ENCODE peak calls at places on chromosomes 6 and 20, in five cellular contexts. H is neuronal stem cell, R is BJ, W is RWPE1, Q is mesenchymal stem cell. S is an unnamed sample.

GRCh38 chr6:96795481-96795880 is 41.8 kb downstream of the GPR63 start:
- DNase-seq in H (peak), R (no peak), W (no peak), Q (no peak), S (no peak)

GRCh38 chr20:11270566-11270965 is 596.8 kb upstream of the JAG1 start:
- DNase-seq in H (no peak), R (no peak), W (no peak), Q (no peak), S (no peak)

GRCh38 chr20:43187476-43188233 is 2.1 kb downstream of the PTPRT start:
- DNase-seq in H (peak), R (peak), W (peak), Q (peak), S (peak)

GRCh38 chr6:33374359-33374910 is 17.2 kb upstream of the KIFC1 start:
- DNase-seq in H (no peak), R (no peak), W (no peak), Q (no peak), S (no peak)

GRCh38 chr20:24780648-24781047 is 168.4 kb upstream of the CST7 start:
- DNase-seq in H (no peak), R (no peak), W (no peak), Q (no peak), S (no peak)

GRCh38 chr6:169520104-169520503 is 181.7 kb downstream of the WDR27 start:
- DNase-seq in H (no peak), R (no peak), W (no peak), Q (peak), S (no peak)

GRCh38 chr6:71254323-71254722 is 34.3 kb upstream of the OGFRL1 start:
- DNase-seq in H (peak), R (no peak), W (no peak), Q (no peak), S (no peak)

GRCh38 chr20:3121955-3122610 is 37.6 kb upstream of the AVP start:
- DNase-seq in H (no peak), R (no peak), W (no peak), Q (no peak), S (no peak)

GRCh38 chr20:35000922-35001595 is 45.4 kb downstream of the MYH7B start:
- DNase-seq in H (no peak), R (no peak), W (no peak), Q (no peak), S (no peak)

GRCh38 chr6:73696990-73697651 is 1.1 kb downstream of the CD109 start:
- DNase-seq in H (no peak), R (no peak), W (no peak), Q (no peak), S (no peak)

GRCh38 chr6:18997375-18997826 is 610.3 kb downstream of the RNF144B start:
- DNase-seq in H (peak), R (no peak), W (peak), Q (peak), S (peak)

GRCh38 chr20:4016349-4017050 is 1.1 kb upstream of the RNF24 start:
- DNase-seq in H (no peak), R (no peak), W (no peak), Q (no peak), S (no peak)

GRCh38 chr6:27296106-27296783 is 15.8 kb downstream of the POM121L2 start:
- DNase-seq in H (no peak), R (no peak), W (no peak), Q (peak), S (no peak)

GRCh38 chr6:57108691-57109090 is 18.7 kb downstream of the ZNF451 start:
- DNase-seq in H (no peak), R (no peak), W (no peak), Q (no peak), S (no peak)

GRCh38 chr20:21166801-21167200 is 40.9 kb downstream of the KIZ start:
- DNase-seq in H (no peak), R (no peak), W (no peak), Q (no peak), S (no peak)

GRCh38 chr6:159772196-159772595 is 10.4 kb downstream of the ACAT2 start:
- DNase-seq in H (no peak), R (no peak), W (no peak), Q (no peak), S (no peak)

GRCh38 chr6:16239090-16239797 is 857 bp downstream of the GMPR start:
- DNase-seq in H (no peak), R (no peak), W (peak), Q (peak), S (no peak)

GRCh38 chr6:132131777-132132176 is 180.6 kb upstream of the CCN2 start:
- DNase-seq in H (no peak), R (peak), W (peak), Q (peak), S (peak)

GRCh38 chr6:16948376-16948775 is 153.5 kb upstream of the STMND1 start:
- DNase-seq in H (no peak), R (no peak), W (no peak), Q (peak), S (no peak)

GRCh38 chr20:21315138-21315537 is 12.0 kb downstream of the XRN2 start:
- DNase-seq in H (no peak), R (no peak), W (peak), Q (peak), S (peak)

GRCh38 chr6:136777651-136778050 is 14.6 kb downstream of the MAP3K5 start:
- DNase-seq in H (no peak), R (no peak), W (no peak), Q (no peak), S (no peak)

GRCh38 chr6:25296217-25296905 is 17.2 kb downstream of the CARMIL1 start:
- DNase-seq in H (no peak), R (no peak), W (no peak), Q (no peak), S (no peak)

GRCh38 chr6:150590448-150590847 is 9.2 kb upstream of the PLEKHG1 start:
- DNase-seq in H (no peak), R (no peak), W (no peak), Q (no peak), S (no peak)

GRCh38 chr6:63538550-63538949 is 33.7 kb upstream of the LOC128125822 start:
- DNase-seq in H (no peak), R (no peak), W (no peak), Q (no peak), S (no peak)

GRCh38 chr6:143556529-143556928 is 45.0 kb upstream of the FUCA2 start:
- DNase-seq in H (no peak), R (peak), W (no peak), Q (peak), S (peak)

GRCh38 chr20:24138951-24139350 is 150.4 kb upstream of the GGTLC1 start:
- DNase-seq in H (no peak), R (no peak), W (no peak), Q (no peak), S (no peak)

GRCh38 chr6:45881705-45882435 is 133.8 kb downstream of the CLIC5 start:
- DNase-seq in H (no peak), R (no peak), W (no peak), Q (peak), S (no peak)

GRCh38 chr6:38750968-38751615 is 36.0 kb downstream of the DNAH8 start:
- DNase-seq in H (no peak), R (no peak), W (no peak), Q (no peak), S (no peak)

GRCh38 chr6:112618796-112619195 is 271.7 kb downstream of the RFPL4B start:
- DNase-seq in H (peak), R (no peak), W (no peak), Q (no peak), S (no peak)

GRCh38 chr20:2093200-2093781 is 8.3 kb upstream of the STK35 start:
- DNase-seq in H (no peak), R (no peak), W (peak), Q (no peak), S (no peak)

GRCh38 chr6:80165143-80165542 is 58.7 kb downstream of the BCKDHB start:
- DNase-seq in H (no peak), R (no peak), W (peak), Q (peak), S (no peak)

GRCh38 chr20:37564388-37565133 is 36.9 kb upstream of the BLCAP start:
- DNase-seq in H (peak), R (no peak), W (peak), Q (peak), S (peak)

GRCh38 chr6:13566500-13566899 is 7.9 kb upstream of the SIRT5 start:
- DNase-seq in H (no peak), R (no peak), W (no peak), Q (no peak), S (no peak)

GRCh38 chr20:12570371-12570770 is 438.4 kb upstream of the SPTLC3 start:
- DNase-seq in H (peak), R (no peak), W (no peak), Q (peak), S (no peak)

GRCh38 chr6:36838896-36839818 is at the start of gene CPNE5:
- DNase-seq in H (no peak), R (no peak), W (no peak), Q (no peak), S (no peak)

GRCh38 chr6:137258170-137258569 is 39.0 kb upstream of the IFNGR1 start:
- DNase-seq in H (no peak), R (no peak), W (no peak), Q (peak), S (no peak)

GRCh38 chr20:47118641-47119040 is 224.0 kb downstream of the EYA2 start:
- DNase-seq in H (no peak), R (no peak), W (no peak), Q (no peak), S (no peak)

S was measured in GM04504.